ENCODE peak calls at places on chromosomes 12 and 14, in eight cellular contexts. One of them, this sample, is unnamed.

GRCh38 chr14:54424479-54424901 is 16.7 kb downstream of the CNIH1 start:
- DNase-seq in AG09319: no peak
- DNase-seq in activated naive CD4-positive, alpha-beta T cell treated with anti-CD3 and anti-CD28 coated beads, Interleukin-2, amount 50 U/mL, for 16 hours: no peak
- DNase-seq in neuronal stem cell: no peak
- DNase-seq in activated T-helper 1 cell treated with Interleukin-2 at 50 U/mL for 16 hours: no peak
- DNase-seq in mesothelial cell of epicardium: no peak
- DNase-seq in HuH-7.5: no peak
- DNase-seq in epithelial cell of esophagus: no peak
- DNase-seq in this sample: no peak

GRCh38 chr14:29037428-29037827 is 270.8 kb downstream of the FOXG1 start:
- DNase-seq in AG09319: no peak
- DNase-seq in activated naive CD4-positive, alpha-beta T cell treated with anti-CD3 and anti-CD28 coated beads, Interleukin-2, amount 50 U/mL, for 16 hours: no peak
- DNase-seq in neuronal stem cell: no peak
- DNase-seq in activated T-helper 1 cell treated with Interleukin-2 at 50 U/mL for 16 hours: no peak
- DNase-seq in mesothelial cell of epicardium: no peak
- DNase-seq in HuH-7.5: no peak
- DNase-seq in epithelial cell of esophagus: peak
- DNase-seq in this sample: no peak

GRCh38 chr14:67875175-67876006 is 55.8 kb downstream of the RAD51B start:
- DNase-seq in AG09319: no peak
- DNase-seq in activated naive CD4-positive, alpha-beta T cell treated with anti-CD3 and anti-CD28 coated beads, Interleukin-2, amount 50 U/mL, for 16 hours: no peak
- DNase-seq in neuronal stem cell: no peak
- DNase-seq in activated T-helper 1 cell treated with Interleukin-2 at 50 U/mL for 16 hours: no peak
- DNase-seq in mesothelial cell of epicardium: no peak
- DNase-seq in HuH-7.5: no peak
- DNase-seq in epithelial cell of esophagus: no peak
- DNase-seq in this sample: no peak

GRCh38 chr12:19833775-19834501 is 394.6 kb downstream of the AEBP2 start:
- DNase-seq in AG09319: no peak
- DNase-seq in activated naive CD4-positive, alpha-beta T cell treated with anti-CD3 and anti-CD28 coated beads, Interleukin-2, amount 50 U/mL, for 16 hours: no peak
- DNase-seq in neuronal stem cell: no peak
- DNase-seq in activated T-helper 1 cell treated with Interleukin-2 at 50 U/mL for 16 hours: no peak
- DNase-seq in mesothelial cell of epicardium: no peak
- DNase-seq in HuH-7.5: no peak
- DNase-seq in epithelial cell of esophagus: no peak
- DNase-seq in this sample: peak

GRCh38 chr14:73888971-73889370 is 2.3 kb downstream of the ZNF410 start:
- DNase-seq in AG09319: no peak
- DNase-seq in activated naive CD4-positive, alpha-beta T cell treated with anti-CD3 and anti-CD28 coated beads, Interleukin-2, amount 50 U/mL, for 16 hours: no peak
- DNase-seq in neuronal stem cell: no peak
- DNase-seq in activated T-helper 1 cell treated with Interleukin-2 at 50 U/mL for 16 hours: no peak
- DNase-seq in mesothelial cell of epicardium: no peak
- DNase-seq in HuH-7.5: no peak
- DNase-seq in epithelial cell of esophagus: peak
- DNase-seq in this sample: no peak

GRCh38 chr12:104668274-104668718 is 211.5 kb downstream of the CHST11 start:
- DNase-seq in AG09319: no peak
- DNase-seq in activated naive CD4-positive, alpha-beta T cell treated with anti-CD3 and anti-CD28 coated beads, Interleukin-2, amount 50 U/mL, for 16 hours: no peak
- DNase-seq in neuronal stem cell: no peak
- DNase-seq in activated T-helper 1 cell treated with Interleukin-2 at 50 U/mL for 16 hours: no peak
- DNase-seq in mesothelial cell of epicardium: no peak
- DNase-seq in HuH-7.5: no peak
- DNase-seq in epithelial cell of esophagus: no peak
- DNase-seq in this sample: no peak

GRCh38 chr14:76761198-76761848 is at the start of gene VASH1:
- DNase-seq in AG09319: peak
- DNase-seq in activated naive CD4-positive, alpha-beta T cell treated with anti-CD3 and anti-CD28 coated beads, Interleukin-2, amount 50 U/mL, for 16 hours: peak
- DNase-seq in neuronal stem cell: no peak
- DNase-seq in activated T-helper 1 cell treated with Interleukin-2 at 50 U/mL for 16 hours: peak
- DNase-seq in mesothelial cell of epicardium: peak
- DNase-seq in HuH-7.5: peak
- DNase-seq in epithelial cell of esophagus: peak
- DNase-seq in this sample: no peak

GRCh38 chr14:65486856-65487255 is 74.3 kb downstream of the FUT8 start:
- DNase-seq in AG09319: no peak
- DNase-seq in activated naive CD4-positive, alpha-beta T cell treated with anti-CD3 and anti-CD28 coated beads, Interleukin-2, amount 50 U/mL, for 16 hours: no peak
- DNase-seq in neuronal stem cell: no peak
- DNase-seq in activated T-helper 1 cell treated with Interleukin-2 at 50 U/mL for 16 hours: no peak
- DNase-seq in mesothelial cell of epicardium: no peak
- DNase-seq in HuH-7.5: no peak
- DNase-seq in epithelial cell of esophagus: no peak
- DNase-seq in this sample: no peak

GRCh38 chr14:36271222-36271621 is 49.2 kb downstream of the MBIP start:
- DNase-seq in AG09319: no peak
- DNase-seq in activated naive CD4-positive, alpha-beta T cell treated with anti-CD3 and anti-CD28 coated beads, Interleukin-2, amount 50 U/mL, for 16 hours: no peak
- DNase-seq in neuronal stem cell: no peak
- DNase-seq in activated T-helper 1 cell treated with Interleukin-2 at 50 U/mL for 16 hours: no peak
- DNase-seq in mesothelial cell of epicardium: no peak
- DNase-seq in HuH-7.5: no peak
- DNase-seq in epithelial cell of esophagus: no peak
- DNase-seq in this sample: no peak

GRCh38 chr12:79706156-79706555 is 15.4 kb upstream of the PAWR start:
- DNase-seq in AG09319: no peak
- DNase-seq in activated naive CD4-positive, alpha-beta T cell treated with anti-CD3 and anti-CD28 coated beads, Interleukin-2, amount 50 U/mL, for 16 hours: no peak
- DNase-seq in neuronal stem cell: no peak
- DNase-seq in activated T-helper 1 cell treated with Interleukin-2 at 50 U/mL for 16 hours: no peak
- DNase-seq in mesothelial cell of epicardium: no peak
- DNase-seq in HuH-7.5: no peak
- DNase-seq in epithelial cell of esophagus: peak
- DNase-seq in this sample: no peak

GRCh38 chr12:12723681-12724420 is 6.7 kb downstream of the CDKN1B start:
- DNase-seq in AG09319: no peak
- DNase-seq in activated naive CD4-positive, alpha-beta T cell treated with anti-CD3 and anti-CD28 coated beads, Interleukin-2, amount 50 U/mL, for 16 hours: peak
- DNase-seq in neuronal stem cell: peak
- DNase-seq in activated T-helper 1 cell treated with Interleukin-2 at 50 U/mL for 16 hours: peak
- DNase-seq in mesothelial cell of epicardium: peak
- DNase-seq in HuH-7.5: no peak
- DNase-seq in epithelial cell of esophagus: peak
- DNase-seq in this sample: no peak

GRCh38 chr12:116443706-116444589 is 115.2 kb upstream of the MAP1LC3B2 start:
- DNase-seq in AG09319: no peak
- DNase-seq in activated naive CD4-positive, alpha-beta T cell treated with anti-CD3 and anti-CD28 coated beads, Interleukin-2, amount 50 U/mL, for 16 hours: no peak
- DNase-seq in neuronal stem cell: no peak
- DNase-seq in activated T-helper 1 cell treated with Interleukin-2 at 50 U/mL for 16 hours: no peak
- DNase-seq in mesothelial cell of epicardium: no peak
- DNase-seq in HuH-7.5: no peak
- DNase-seq in epithelial cell of esophagus: peak
- DNase-seq in this sample: no peak

GRCh38 chr14:86973177-86973576 is 1019.8 kb downstream of the GALC start:
- DNase-seq in AG09319: no peak
- DNase-seq in activated naive CD4-positive, alpha-beta T cell treated with anti-CD3 and anti-CD28 coated beads, Interleukin-2, amount 50 U/mL, for 16 hours: no peak
- DNase-seq in neuronal stem cell: no peak
- DNase-seq in activated T-helper 1 cell treated with Interleukin-2 at 50 U/mL for 16 hours: no peak
- DNase-seq in mesothelial cell of epicardium: no peak
- DNase-seq in HuH-7.5: no peak
- DNase-seq in epithelial cell of esophagus: no peak
- DNase-seq in this sample: no peak

GRCh38 chr14:34355584-34356266 is 106.3 kb downstream of the SPTSSA start:
- DNase-seq in AG09319: peak
- DNase-seq in activated naive CD4-positive, alpha-beta T cell treated with anti-CD3 and anti-CD28 coated beads, Interleukin-2, amount 50 U/mL, for 16 hours: no peak
- DNase-seq in neuronal stem cell: no peak
- DNase-seq in activated T-helper 1 cell treated with Interleukin-2 at 50 U/mL for 16 hours: no peak
- DNase-seq in mesothelial cell of epicardium: no peak
- DNase-seq in HuH-7.5: no peak
- DNase-seq in epithelial cell of esophagus: peak
- DNase-seq in this sample: no peak

GRCh38 chr12:103748875-103749274 is 92.2 kb downstream of the NT5DC3 start:
- DNase-seq in AG09319: no peak
- DNase-seq in activated naive CD4-positive, alpha-beta T cell treated with anti-CD3 and anti-CD28 coated beads, Interleukin-2, amount 50 U/mL, for 16 hours: no peak
- DNase-seq in neuronal stem cell: no peak
- DNase-seq in activated T-helper 1 cell treated with Interleukin-2 at 50 U/mL for 16 hours: no peak
- DNase-seq in mesothelial cell of epicardium: no peak
- DNase-seq in HuH-7.5: no peak
- DNase-seq in epithelial cell of esophagus: no peak
- DNase-seq in this sample: no peak

GRCh38 chr14:92480856-92481255 is 32.7 kb upstream of the RIN3 start:
- DNase-seq in AG09319: no peak
- DNase-seq in activated naive CD4-positive, alpha-beta T cell treated with anti-CD3 and anti-CD28 coated beads, Interleukin-2, amount 50 U/mL, for 16 hours: no peak
- DNase-seq in neuronal stem cell: no peak
- DNase-seq in activated T-helper 1 cell treated with Interleukin-2 at 50 U/mL for 16 hours: no peak
- DNase-seq in mesothelial cell of epicardium: peak
- DNase-seq in HuH-7.5: no peak
- DNase-seq in epithelial cell of esophagus: no peak
- DNase-seq in this sample: no peak

GRCh38 chr14:105430535-105430934 is 10.9 kb downstream of the MTA1 start:
- DNase-seq in AG09319: no peak
- DNase-seq in activated naive CD4-positive, alpha-beta T cell treated with anti-CD3 and anti-CD28 coated beads, Interleukin-2, amount 50 U/mL, for 16 hours: no peak
- DNase-seq in neuronal stem cell: no peak
- DNase-seq in activated T-helper 1 cell treated with Interleukin-2 at 50 U/mL for 16 hours: no peak
- DNase-seq in mesothelial cell of epicardium: no peak
- DNase-seq in HuH-7.5: no peak
- DNase-seq in epithelial cell of esophagus: peak
- DNase-seq in this sample: no peak

GRCh38 chr14:52124791-52125661 is 56.2 kb upstream of the NID2 start:
- DNase-seq in AG09319: peak
- DNase-seq in activated naive CD4-positive, alpha-beta T cell treated with anti-CD3 and anti-CD28 coated beads, Interleukin-2, amount 50 U/mL, for 16 hours: no peak
- DNase-seq in neuronal stem cell: no peak
- DNase-seq in activated T-helper 1 cell treated with Interleukin-2 at 50 U/mL for 16 hours: no peak
- DNase-seq in mesothelial cell of epicardium: no peak
- DNase-seq in HuH-7.5: no peak
- DNase-seq in epithelial cell of esophagus: peak
- DNase-seq in this sample: no peak

GRCh38 chr14:103185051-103186027 is 62.1 kb downstream of the TNFAIP2 start:
- DNase-seq in AG09319: no peak
- DNase-seq in activated naive CD4-positive, alpha-beta T cell treated with anti-CD3 and anti-CD28 coated beads, Interleukin-2, amount 50 U/mL, for 16 hours: no peak
- DNase-seq in neuronal stem cell: peak
- DNase-seq in activated T-helper 1 cell treated with Interleukin-2 at 50 U/mL for 16 hours: no peak
- DNase-seq in mesothelial cell of epicardium: no peak
- DNase-seq in HuH-7.5: no peak
- DNase-seq in epithelial cell of esophagus: peak
- DNase-seq in this sample: no peak

GRCh38 chr12:7916936-7917335 is 19.1 kb downstream of the SLC2A3 start:
- DNase-seq in AG09319: no peak
- DNase-seq in activated naive CD4-positive, alpha-beta T cell treated with anti-CD3 and anti-CD28 coated beads, Interleukin-2, amount 50 U/mL, for 16 hours: no peak
- DNase-seq in neuronal stem cell: no peak
- DNase-seq in activated T-helper 1 cell treated with Interleukin-2 at 50 U/mL for 16 hours: no peak
- DNase-seq in mesothelial cell of epicardium: no peak
- DNase-seq in HuH-7.5: no peak
- DNase-seq in epithelial cell of esophagus: no peak
- DNase-seq in this sample: no peak

GRCh38 chr14:104968153-104968527 is 10.0 kb downstream of the AHNAK2 start:
- DNase-seq in AG09319: no peak
- DNase-seq in activated naive CD4-positive, alpha-beta T cell treated with anti-CD3 and anti-CD28 coated beads, Interleukin-2, amount 50 U/mL, for 16 hours: no peak
- DNase-seq in neuronal stem cell: no peak
- DNase-seq in activated T-helper 1 cell treated with Interleukin-2 at 50 U/mL for 16 hours: no peak
- DNase-seq in mesothelial cell of epicardium: peak
- DNase-seq in HuH-7.5: no peak
- DNase-seq in epithelial cell of esophagus: peak
- DNase-seq in this sample: no peak

GRCh38 chr12:124136796-124137195 is 158.1 kb upstream of the RFLNA start:
- DNase-seq in AG09319: no peak
- DNase-seq in activated naive CD4-positive, alpha-beta T cell treated with anti-CD3 and anti-CD28 coated beads, Interleukin-2, amount 50 U/mL, for 16 hours: no peak
- DNase-seq in neuronal stem cell: no peak
- DNase-seq in activated T-helper 1 cell treated with Interleukin-2 at 50 U/mL for 16 hours: no peak
- DNase-seq in mesothelial cell of epicardium: no peak
- DNase-seq in HuH-7.5: no peak
- DNase-seq in epithelial cell of esophagus: no peak
- DNase-seq in this sample: no peak

GRCh38 chr14:64848239-64848638 is 31.5 kb downstream of the SPTB start:
- DNase-seq in AG09319: no peak
- DNase-seq in activated naive CD4-positive, alpha-beta T cell treated with anti-CD3 and anti-CD28 coated beads, Interleukin-2, amount 50 U/mL, for 16 hours: no peak
- DNase-seq in neuronal stem cell: no peak
- DNase-seq in activated T-helper 1 cell treated with Interleukin-2 at 50 U/mL for 16 hours: no peak
- DNase-seq in mesothelial cell of epicardium: no peak
- DNase-seq in HuH-7.5: no peak
- DNase-seq in epithelial cell of esophagus: no peak
- DNase-seq in this sample: no peak

GRCh38 chr14:93137864-93138263 is 22.1 kb upstream of the ITPK1 start:
- DNase-seq in AG09319: no peak
- DNase-seq in activated naive CD4-positive, alpha-beta T cell treated with anti-CD3 and anti-CD28 coated beads, Interleukin-2, amount 50 U/mL, for 16 hours: no peak
- DNase-seq in neuronal stem cell: no peak
- DNase-seq in activated T-helper 1 cell treated with Interleukin-2 at 50 U/mL for 16 hours: no peak
- DNase-seq in mesothelial cell of epicardium: peak
- DNase-seq in HuH-7.5: no peak
- DNase-seq in epithelial cell of esophagus: peak
- DNase-seq in this sample: no peak

This sample was measured in brain pericyte.